ENCODE peak calls at places on chromosomes 6 and 20, in four cellular contexts. M, Q, S and J are unnamed samples.

GRCh38 chr20:2602046-2602735 is 50.2 kb upstream of the NOP56 start:
- DNase-seq in M (no peak), Q (no peak), S (no peak), J (no peak)

GRCh38 chr20:23293689-23294088 is 56.9 kb upstream of the NXT1 start:
- DNase-seq in M (no peak), Q (no peak), S (no peak), J (no peak)

GRCh38 chr6:25253371-25253770 is 25.8 kb upstream of the CARMIL1 start:
- DNase-seq in M (no peak), Q (no peak), S (no peak), J (no peak)

GRCh38 chr6:123547216-123547978 is 89.4 kb downstream of the TRDN start:
- DNase-seq in M (no peak), Q (no peak), S (no peak), J (no peak)

GRCh38 chr6:26240157-26240980 is 124.6 kb upstream of the BTN3A2 start:
- DNase-seq in M (no peak), Q (peak; percentile 86), S (peak; percentile 95), J (peak; percentile 66)

GRCh38 chr20:36777576-36777975 is 4.0 kb upstream of the DSN1 start:
- DNase-seq in M (no peak), Q (no peak), S (no peak), J (no peak)

GRCh38 chr20:63846128-63846771 is 15.0 kb upstream of the ABHD16B start:
- DNase-seq in M (no peak), Q (no peak), S (no peak), J (no peak)

GRCh38 chr20:41366546-41367392 is at the start of gene EMILIN3:
- DNase-seq in M (peak; percentile 35), Q (no peak), S (no peak), J (no peak)

GRCh38 chr6:153368131-153368530 is 237.0 kb upstream of the RGS17 start:
- DNase-seq in M (no peak), Q (no peak), S (no peak), J (no peak)

GRCh38 chr20:7410150-7410549 is 530.1 kb downstream of the HAO1 start:
- DNase-seq in M (no peak), Q (no peak), S (no peak), J (no peak)

GRCh38 chr6:155040946-155041345 is 45.8 kb downstream of the TIAM2 start:
- DNase-seq in M (no peak), Q (no peak), S (no peak), J (no peak)

GRCh38 chr20:45355209-45355608 is 7.0 kb upstream of the SDC4 start:
- DNase-seq in M (no peak), Q (no peak), S (no peak), J (no peak)

GRCh38 chr20:33490934-33491656 is 1.2 kb downstream of the CBFA2T2 start:
- DNase-seq in M (no peak), Q (no peak), S (no peak), J (no peak)

GRCh38 chr20:40506567-40506966 is 182.5 kb downstream of the MAFB start:
- DNase-seq in M (no peak), Q (peak; percentile 98), S (peak; percentile 75), J (peak; percentile 97)

GRCh38 chr6:130697661-130698535 is 129.3 kb upstream of the SMLR1 start:
- DNase-seq in M (peak; percentile 21), Q (no peak), S (peak; percentile 35), J (no peak)

GRCh38 chr6:68039641-68040311 is 595.3 kb upstream of the ADGRB3 start:
- DNase-seq in M (no peak), Q (no peak), S (no peak), J (no peak)

GRCh38 chr6:56710967-56711366 is 68.3 kb upstream of the DST start:
- DNase-seq in M (no peak), Q (no peak), S (no peak), J (no peak)
- TF ChIP-seq CTCF in M (no peak), Q (no peak), S (no peak), J (no peak)

DNA sequence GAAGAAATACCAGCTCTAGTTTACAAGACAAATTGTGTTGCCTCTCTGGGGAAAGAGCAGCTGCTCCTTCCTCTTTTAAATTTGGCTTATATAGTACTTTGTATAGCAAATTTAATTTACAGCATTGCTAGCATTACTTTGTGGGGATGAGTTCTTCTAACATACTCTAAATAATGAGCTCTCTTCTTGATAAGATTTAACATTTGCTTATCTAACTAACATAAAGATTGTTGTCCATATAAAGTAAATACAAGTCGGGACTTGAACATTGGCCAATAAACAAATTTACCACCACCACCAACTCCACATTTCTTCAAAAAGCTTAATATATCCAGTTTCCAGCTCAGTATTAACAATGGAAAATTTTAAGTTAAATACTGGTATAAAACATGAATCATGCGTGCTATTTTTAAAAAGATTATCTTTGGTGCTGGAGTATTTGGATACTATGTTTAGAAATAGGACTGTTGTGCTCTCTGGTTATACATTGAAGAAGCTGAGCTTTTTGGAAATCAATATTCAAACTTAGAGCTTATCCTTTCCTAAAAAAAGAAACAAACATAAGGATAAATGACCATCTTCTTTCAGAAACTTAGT is 1146.9 kb upstream of the GJE1 start:
- DNase-seq in M (no peak), Q (no peak), S (no peak), J (no peak)
- TF ChIP-seq CTCF in M (no peak), Q (no peak), S (no peak), J (no peak)

GRCh38 chr6:141990840-141991239 is 141.9 kb upstream of the GJE1 start:
- DNase-seq in M (no peak), Q (no peak), S (no peak), J (no peak)

GRCh38 chr6:141988327-141988726 is 144.4 kb upstream of the GJE1 start:
- DNase-seq in M (no peak), Q (no peak), S (no peak), J (no peak)

GRCh38 chr6:141986457-141986856 is 146.3 kb upstream of the GJE1 start:
- DNase-seq in M (no peak), Q (no peak), S (no peak), J (no peak)

GRCh38 chr6:141989706-141989959 is 143.1 kb upstream of the GJE1 start:
- DNase-seq in M (no peak), Q (no peak), S (no peak), J (no peak)

DNA sequence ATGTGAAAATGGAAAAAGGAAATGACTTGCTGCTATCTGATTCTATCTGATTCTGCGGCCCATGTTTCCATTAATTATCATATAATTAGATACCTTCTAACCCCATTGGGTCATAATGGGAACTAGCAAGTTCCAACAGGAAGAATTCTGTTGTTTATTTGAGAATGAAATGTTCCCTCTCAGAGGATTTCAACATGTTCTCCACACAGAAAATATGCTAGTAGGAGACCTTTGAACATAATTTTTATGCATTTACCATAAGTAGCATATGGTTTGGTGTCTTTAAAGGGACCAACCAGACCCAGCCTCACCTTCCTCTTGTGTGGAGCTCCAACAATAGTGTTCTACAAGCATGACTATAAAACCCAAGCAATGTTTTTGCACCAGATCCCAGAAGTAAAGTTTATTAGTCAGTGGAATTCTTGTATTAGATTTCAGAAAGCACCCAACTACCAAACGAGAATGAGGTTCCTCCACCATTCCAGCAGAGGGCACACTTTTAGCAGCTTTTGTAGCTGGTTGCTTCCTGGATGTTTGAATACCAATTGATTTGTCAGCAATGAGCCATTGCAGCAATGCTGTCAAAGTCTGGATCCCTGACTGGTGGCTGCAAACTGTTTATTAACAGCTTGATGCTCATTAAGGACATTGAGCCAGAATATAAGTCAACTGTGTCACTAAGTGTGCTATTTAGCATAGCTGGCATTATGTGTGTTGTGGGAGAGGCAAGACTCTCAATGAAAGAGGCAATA is 143.6 kb upstream of the GJE1 start:
- DNase-seq in M (no peak), Q (no peak), S (peak; percentile 63), J (no peak)
- TF ChIP-seq CTCF in M (peak; percentile 74), Q (peak; percentile 38), S (peak; percentile 86), J (peak; percentile 52)

GRCh38 chr6:12047304-12047703 is 35.2 kb downstream of the HIVEP1 start:
- DNase-seq in M (no peak), Q (no peak), S (no peak), J (no peak)
- TF ChIP-seq CTCF in M (no peak), Q (no peak), S (no peak), J (no peak)